ENCODE peak calls at places on chromosomes 1 and 21, in five cellular contexts. One of them, this sample, is unnamed.

GRCh38 chr1:177228721-177229088 is 57.9 kb downstream of the BRINP2 start:
- DNase-seq in left kidney: no peak
- DNase-seq in RWPE2: no peak
- DNase-seq in posterior cingulate gyrus: no peak
- DNase-seq in hypothalamus: no peak
- DNase-seq in this sample: no peak

GRCh38 chr1:169288011-169288414 is 79.6 kb downstream of the NME7 start:
- DNase-seq in left kidney: no peak
- DNase-seq in RWPE2: no peak
- DNase-seq in posterior cingulate gyrus: no peak
- DNase-seq in hypothalamus: no peak
- DNase-seq in this sample: no peak

GRCh38 chr1:228474507-228474906 is 12.7 kb upstream of the RNF187 start:
- DNase-seq in left kidney: no peak
- DNase-seq in RWPE2: no peak
- DNase-seq in posterior cingulate gyrus: no peak
- DNase-seq in hypothalamus: no peak
- DNase-seq in this sample: no peak

GRCh38 chr21:39651206-39651605 is 38.5 kb downstream of the B3GALT5 start:
- DNase-seq in left kidney: no peak
- DNase-seq in RWPE2: no peak
- DNase-seq in posterior cingulate gyrus: no peak
- DNase-seq in hypothalamus: no peak
- DNase-seq in this sample: no peak

GRCh38 chr1:245657371-245657770 is 502.6 kb downstream of the KIF26B start:
- DNase-seq in left kidney: no peak
- DNase-seq in RWPE2: no peak
- DNase-seq in posterior cingulate gyrus: no peak
- DNase-seq in hypothalamus: no peak
- DNase-seq in this sample: no peak

GRCh38 chr1:20590313-20590777 is 1.4 kb downstream of the CDA start:
- DNase-seq in left kidney: peak
- DNase-seq in RWPE2: no peak
- DNase-seq in posterior cingulate gyrus: no peak
- DNase-seq in hypothalamus: no peak
- DNase-seq in this sample: no peak

GRCh38 chr1:4146101-4146500 is 246.0 kb upstream of the C1orf174 start:
- DNase-seq in left kidney: no peak
- DNase-seq in RWPE2: no peak
- DNase-seq in posterior cingulate gyrus: no peak
- DNase-seq in hypothalamus: no peak
- DNase-seq in this sample: no peak

GRCh38 chr1:68955424-68955823 is 458.5 kb upstream of the DEPDC1 start:
- DNase-seq in left kidney: no peak
- DNase-seq in RWPE2: no peak
- DNase-seq in posterior cingulate gyrus: no peak
- DNase-seq in hypothalamus: no peak
- DNase-seq in this sample: no peak

GRCh38 chr21:32278068-32278467 is 781 bp downstream of the MIS18A start:
- DNase-seq in left kidney: peak
- DNase-seq in RWPE2: no peak
- DNase-seq in posterior cingulate gyrus: no peak
- DNase-seq in hypothalamus: no peak
- DNase-seq in this sample: no peak

GRCh38 chr1:169133801-169134558 is 27.5 kb downstream of the ATP1B1 start:
- DNase-seq in left kidney: no peak
- DNase-seq in RWPE2: no peak
- DNase-seq in posterior cingulate gyrus: no peak
- DNase-seq in hypothalamus: no peak
- DNase-seq in this sample: no peak

GRCh38 chr1:8075511-8076051 is 49.5 kb upstream of the ERRFI1 start:
- DNase-seq in left kidney: no peak
- DNase-seq in RWPE2: no peak
- DNase-seq in posterior cingulate gyrus: no peak
- DNase-seq in hypothalamus: no peak
- DNase-seq in this sample: no peak

GRCh38 chr21:44338971-44339910 is at the start of gene CFAP410:
- DNase-seq in left kidney: peak
- DNase-seq in RWPE2: peak
- DNase-seq in posterior cingulate gyrus: peak
- DNase-seq in hypothalamus: peak
- DNase-seq in this sample: peak

GRCh38 chr1:200535605-200536004 is 84.9 kb downstream of the KIF14 start:
- DNase-seq in left kidney: peak
- DNase-seq in RWPE2: no peak
- DNase-seq in posterior cingulate gyrus: no peak
- DNase-seq in hypothalamus: no peak
- DNase-seq in this sample: no peak

GRCh38 chr1:243341074-243341473 is 85.2 kb downstream of the SDCCAG8 start:
- DNase-seq in left kidney: no peak
- DNase-seq in RWPE2: no peak
- DNase-seq in posterior cingulate gyrus: no peak
- DNase-seq in hypothalamus: no peak
- DNase-seq in this sample: no peak

GRCh38 chr1:201751872-201752271 is 77.1 kb upstream of the IPO9 start:
- DNase-seq in left kidney: peak
- DNase-seq in RWPE2: no peak
- DNase-seq in posterior cingulate gyrus: no peak
- DNase-seq in hypothalamus: no peak
- DNase-seq in this sample: no peak

GRCh38 chr1:208270679-208271111 is 26.5 kb upstream of the PLXNA2 start:
- DNase-seq in left kidney: peak
- DNase-seq in RWPE2: no peak
- DNase-seq in posterior cingulate gyrus: no peak
- DNase-seq in hypothalamus: no peak
- DNase-seq in this sample: no peak

GRCh38 chr1:63116016-63116415 is 206.4 kb upstream of the FOXD3 start:
- DNase-seq in left kidney: no peak
- DNase-seq in RWPE2: no peak
- DNase-seq in posterior cingulate gyrus: no peak
- DNase-seq in hypothalamus: no peak
- DNase-seq in this sample: no peak

GRCh38 chr1:31163866-31164265 is 75.8 kb downstream of the NKAIN1 start:
- DNase-seq in left kidney: no peak
- DNase-seq in RWPE2: no peak
- DNase-seq in posterior cingulate gyrus: no peak
- DNase-seq in hypothalamus: no peak
- DNase-seq in this sample: no peak

GRCh38 chr1:221865808-221866207 is 123.9 kb upstream of the DUSP10 start:
- DNase-seq in left kidney: no peak
- DNase-seq in RWPE2: no peak
- DNase-seq in posterior cingulate gyrus: no peak
- DNase-seq in hypothalamus: no peak
- DNase-seq in this sample: no peak

GRCh38 chr1:17405898-17406759 is 33.3 kb downstream of the RCC2 start:
- DNase-seq in left kidney: peak
- DNase-seq in RWPE2: no peak
- DNase-seq in posterior cingulate gyrus: peak
- DNase-seq in hypothalamus: peak
- DNase-seq in this sample: peak

GRCh38 chr1:5637171-5637570 is 355.1 kb downstream of the NPHP4 start:
- DNase-seq in left kidney: no peak
- DNase-seq in RWPE2: no peak
- DNase-seq in posterior cingulate gyrus: peak
- DNase-seq in hypothalamus: no peak
- DNase-seq in this sample: no peak

GRCh38 chr1:201119206-201119814 is 7.1 kb upstream of the CACNA1S start:
- DNase-seq in left kidney: peak
- DNase-seq in RWPE2: no peak
- DNase-seq in posterior cingulate gyrus: peak
- DNase-seq in hypothalamus: no peak
- DNase-seq in this sample: no peak

GRCh38 chr21:43345746-43346409 is 81.1 kb downstream of the SIK1 start:
- DNase-seq in left kidney: no peak
- DNase-seq in RWPE2: no peak
- DNase-seq in posterior cingulate gyrus: no peak
- DNase-seq in hypothalamus: no peak
- DNase-seq in this sample: no peak

GRCh38 chr21:45839274-45839673 is 142.3 kb upstream of the COL6A1 start:
- DNase-seq in left kidney: no peak
- DNase-seq in RWPE2: no peak
- DNase-seq in posterior cingulate gyrus: no peak
- DNase-seq in hypothalamus: no peak
- DNase-seq in this sample: no peak

GRCh38 chr1:218693584-218693983 is 348.4 kb downstream of the TGFB2 start:
- DNase-seq in left kidney: no peak
- DNase-seq in RWPE2: no peak
- DNase-seq in posterior cingulate gyrus: no peak
- DNase-seq in hypothalamus: no peak
- DNase-seq in this sample: no peak

GRCh38 chr21:14862794-14863720 is 201.7 kb downstream of the NRIP1 start:
- DNase-seq in left kidney: no peak
- DNase-seq in RWPE2: no peak
- DNase-seq in posterior cingulate gyrus: no peak
- DNase-seq in hypothalamus: no peak
- DNase-seq in this sample: no peak

GRCh38 chr1:43968348-43968948 is 1.4 kb upstream of the DPH2 start:
- DNase-seq in left kidney: peak
- DNase-seq in RWPE2: no peak
- DNase-seq in posterior cingulate gyrus: no peak
- DNase-seq in hypothalamus: no peak
- DNase-seq in this sample: no peak

GRCh38 chr1:117120774-117121588 is 568 bp downstream of the TRIM45 start:
- DNase-seq in left kidney: peak
- DNase-seq in RWPE2: no peak
- DNase-seq in posterior cingulate gyrus: no peak
- DNase-seq in hypothalamus: no peak
- DNase-seq in this sample: no peak

GRCh38 chr1:41639332-41639936 is 155.0 kb upstream of the EDN2 start:
- DNase-seq in left kidney: no peak
- DNase-seq in RWPE2: no peak
- DNase-seq in posterior cingulate gyrus: peak
- DNase-seq in hypothalamus: peak
- DNase-seq in this sample: peak

GRCh38 chr21:43322311-43322710 is 104.6 kb downstream of the SIK1 start:
- DNase-seq in left kidney: no peak
- DNase-seq in RWPE2: no peak
- DNase-seq in posterior cingulate gyrus: no peak
- DNase-seq in hypothalamus: no peak
- DNase-seq in this sample: no peak

GRCh38 chr1:177511036-177511435 is 340.3 kb downstream of the BRINP2 start:
- DNase-seq in left kidney: no peak
- DNase-seq in RWPE2: no peak
- DNase-seq in posterior cingulate gyrus: no peak
- DNase-seq in hypothalamus: no peak
- DNase-seq in this sample: no peak

GRCh38 chr21:25911730-25912401 is 177.1 kb downstream of the GABPA start:
- DNase-seq in left kidney: no peak
- DNase-seq in RWPE2: no peak
- DNase-seq in posterior cingulate gyrus: peak
- DNase-seq in hypothalamus: no peak
- DNase-seq in this sample: peak

GRCh38 chr1:153544453-153545066 is 1.0 kb downstream of the S100A4 start:
- DNase-seq in left kidney: no peak
- DNase-seq in RWPE2: peak
- DNase-seq in posterior cingulate gyrus: no peak
- DNase-seq in hypothalamus: no peak
- DNase-seq in this sample: no peak

GRCh38 chr1:229768232-229768631 is 142.2 kb downstream of the URB2 start:
- DNase-seq in left kidney: no peak
- DNase-seq in RWPE2: no peak
- DNase-seq in posterior cingulate gyrus: no peak
- DNase-seq in hypothalamus: no peak
- DNase-seq in this sample: no peak

GRCh38 chr1:36207339-36207738 is 16.9 kb upstream of the THRAP3 start:
- DNase-seq in left kidney: no peak
- DNase-seq in RWPE2: no peak
- DNase-seq in posterior cingulate gyrus: peak
- DNase-seq in hypothalamus: no peak
- DNase-seq in this sample: no peak

GRCh38 chr1:41882068-41882477 is 36.6 kb downstream of the HIVEP3 start:
- DNase-seq in left kidney: no peak
- DNase-seq in RWPE2: no peak
- DNase-seq in posterior cingulate gyrus: no peak
- DNase-seq in hypothalamus: no peak
- DNase-seq in this sample: no peak

GRCh38 chr1:154807048-154807591 is 63.0 kb downstream of the KCNN3 start:
- DNase-seq in left kidney: peak
- DNase-seq in RWPE2: no peak
- DNase-seq in posterior cingulate gyrus: no peak
- DNase-seq in hypothalamus: no peak
- DNase-seq in this sample: no peak

GRCh38 chr1:26790551-26790953 is 2.8 kb downstream of the PIGV start:
- DNase-seq in left kidney: no peak
- DNase-seq in RWPE2: no peak
- DNase-seq in posterior cingulate gyrus: no peak
- DNase-seq in hypothalamus: no peak
- DNase-seq in this sample: no peak

GRCh38 chr1:113993766-113994165 is 14.5 kb downstream of the OLFML3 start:
- DNase-seq in left kidney: no peak
- DNase-seq in RWPE2: no peak
- DNase-seq in posterior cingulate gyrus: no peak
- DNase-seq in hypothalamus: no peak
- DNase-seq in this sample: no peak